ENCODE peak calls at places on chromosomes 4 and X, in five cellular contexts. S is tibial artery, B is psoas muscle, E is K562, R is DND-41. U is an unnamed sample. For H3K4me1, the result is how much of the 10 kb centered on the place peaks cover.

GRCh38 chr4:97016186-97016945 is 1126.9 kb downstream of the STPG2 start:
- DNase-seq in S (no peak), B (no peak), E (no peak), R (peak), U (no peak)

GRCh38 chr4:85496933-85497332 is 22.0 kb downstream of the ARHGAP24 start:
- DNase-seq in S (no peak), B (no peak), E (no peak), R (no peak), U (no peak)

GRCh38 chr4:138327334-138327733 is 85.2 kb upstream of the SLC7A11 start:
- DNase-seq in S (no peak), B (no peak), E (no peak), R (peak), U (no peak)

GRCh38 chr4:85741421-85741820 is 266.5 kb downstream of the ARHGAP24 start:
- DNase-seq in S (no peak), B (no peak), E (no peak), R (no peak), U (no peak)

GRCh38 chr4:88765729-88766128 is 68.1 kb upstream of the NAP1L5 start:
- DNase-seq in S (peak), B (peak), E (no peak), R (no peak), U (no peak)

GRCh38 chrX:74111245-74111644 is 192.7 kb upstream of the ZCCHC13 start:
- DNase-seq in S (no peak), B (no peak), E (no peak), R (no peak), U (no peak)

GRCh38 chr4:112327950-112328349 is 30.8 kb downstream of the ALPK1 start:
- DNase-seq in S (no peak), B (no peak), E (no peak), R (no peak), U (no peak)

GRCh38 chrX:42988700-42989099 is 210.7 kb upstream of the PPP1R2C start:
- DNase-seq in S (no peak), B (no peak), E (no peak), R (no peak), U (no peak)

GRCh38 chr4:6463311-6464289 is 8.8 kb downstream of the PPP2R2C start:
- DNase-seq in S (peak), B (no peak), E (no peak), R (no peak), U (no peak)

GRCh38 chr4:8558080-8558960 is 21.9 kb upstream of the GPR78 start:
- DNase-seq in S (peak), B (no peak), E (no peak), R (no peak), U (no peak)

GRCh38 chr4:147548251-147548650 is 67.4 kb downstream of the EDNRA start:
- DNase-seq in S (no peak), B (no peak), E (no peak), R (no peak), U (no peak)

GRCh38 chr4:56828784-56829535 is 7.5 kb upstream of the SPINK2 start:
- DNase-seq in S (no peak), B (no peak), E (no peak), R (no peak), U (no peak)

GRCh38 chrX:111103246-111103645 is 7.3 kb downstream of the PAK3 start:
- DNase-seq in S (no peak), B (no peak), E (no peak), R (no peak), U (no peak)

GRCh38 chr4:101857176-101857575 is 66.6 kb downstream of the BANK1 start:
- DNase-seq in S (no peak), B (no peak), E (no peak), R (no peak), U (no peak)

GRCh38 chr4:99658666-99659065 is 1.0 kb upstream of the C4orf54 start:
- DNase-seq in S (no peak), B (no peak), E (no peak), R (no peak), U (no peak)

GRCh38 chrX:135740683-135741149 is 27.3 kb downstream of the CT45A3 start:
- DNase-seq in S (peak), B (no peak), E (peak), R (peak), U (peak)

GRCh38 chr4:156888762-156889161 is 82.8 kb downstream of the PDGFC start:
- DNase-seq in S (no peak), B (no peak), E (no peak), R (no peak), U (no peak)

GRCh38 chr4:153024466-153024865 is 88.3 kb downstream of the FHDC1 start:
- DNase-seq in S (no peak), B (no peak), E (no peak), R (no peak), U (no peak)

GRCh38 chrX:20472148-20472547 is 205.4 kb upstream of the RPS6KA3 start:
- DNase-seq in S (no peak), B (no peak), E (no peak), R (no peak), U (no peak)
- H3K4me1 ChIP-seq in S (under half), B (under half), E (under half), R (under half), U (under half)

GRCh38 chrX:148556498-148556897 is 56.1 kb downstream of the AFF2 start:
- DNase-seq in S (no peak), B (no peak), E (no peak), R (no peak), U (no peak)

GRCh38 chrX:148555101-148555500 is 54.7 kb downstream of the AFF2 start:
- DNase-seq in S (no peak), B (no peak), E (no peak), R (no peak), U (no peak)

GRCh38 chrX:148552775-148553174 is 52.4 kb downstream of the AFF2 start:
- DNase-seq in S (no peak), B (no peak), E (peak), R (no peak), U (no peak)
- TF ChIP-seq CTCF in S (no peak), B (no peak), E (no peak), R (peak), U (no peak)

GRCh38 chrX:23505531-23506303 is 161.6 kb upstream of the PRDX4 start:
- DNase-seq in S (no peak), B (no peak), E (no peak), R (no peak), U (no peak)

GRCh38 chrX:23503835-23504539 is 163.3 kb upstream of the PRDX4 start:
- DNase-seq in S (peak), B (peak), E (no peak), R (no peak), U (no peak)

GRCh38 chrX:23501974-23502373 is 165.3 kb upstream of the PRDX4 start:
- DNase-seq in S (no peak), B (no peak), E (no peak), R (no peak), U (no peak)

GRCh38 chrX:23504895-23505294 is 162.4 kb upstream of the PRDX4 start:
- DNase-seq in S (no peak), B (no peak), E (no peak), R (no peak), U (no peak)

DNA sequence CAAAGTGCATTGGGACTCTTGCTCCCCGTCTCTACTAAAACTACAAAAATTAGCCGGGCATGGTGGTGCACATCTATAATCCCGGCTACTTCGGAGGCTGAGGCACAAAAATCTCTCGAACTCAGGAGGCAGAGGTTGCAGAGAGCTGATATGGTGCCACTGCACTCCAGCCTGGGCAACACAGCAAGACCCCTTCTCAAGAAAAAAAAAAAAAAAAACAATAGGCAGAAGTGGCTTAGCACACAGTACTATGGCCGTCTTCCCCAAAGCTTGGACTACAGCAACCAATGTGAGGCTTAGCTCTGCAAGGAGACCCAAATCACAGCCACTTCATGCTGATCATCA is 162.8 kb upstream of the PRDX4 start:
- DNase-seq in S (no peak), B (no peak), E (no peak), R (no peak), U (no peak)
- H3K4me1 ChIP-seq in S (under half), B (under half), E (under half), R (under half), U (under half)

GRCh38 chrX:47361538-47362511 is 8.6 kb upstream of the ZNF157 start:
- DNase-seq in S (peak), B (peak), E (peak), R (peak), U (peak)
- TF ChIP-seq CTCF in S (no peak), B (no peak), E (no peak), R (no peak), U (no peak)

U was measured in CD8-positive, alpha-beta T cell.